ENCODE peak calls at places on chromosomes 16 and 17, in eight cellular contexts. V, L, Q, S, Z, K, H and G are unnamed samples.

GRCh38 chr16:30834130-30834740 is 47.2 kb upstream of the ZNF629 start:
- DNase-seq in S (no peak), L (no peak), K (no peak), Z (no peak), V (no peak), H (no peak), Q (no peak), G (no peak)

GRCh38 chr16:2155091-2156024 is at the start of gene TRAF7:
- DNase-seq in Q (peak), K (peak), S (peak), V (peak), L (peak), H (peak), Z (peak), G (peak)

GRCh38 chr16:25580071-25580470 is 111.7 kb upstream of the HS3ST4 start:
- DNase-seq in V (no peak), Q (no peak), H (no peak), Z (no peak), S (no peak), L (no peak), K (no peak), G (no peak)

GRCh38 chr16:57764341-57765159 is 29.0 kb downstream of the KATNB1 start:
- DNase-seq in S (peak), H (no peak), Z (peak), V (peak), K (peak), Q (peak), L (peak), G (peak)

GRCh38 chr17:74157366-74157765 is 46.1 kb upstream of the RPL38 start:
- DNase-seq in L (no peak), H (no peak), V (no peak), Q (no peak), S (no peak), K (no peak), Z (no peak), G (no peak)

GRCh38 chr17:49822829-49823228 is 25.0 kb downstream of the TAC4 start:
- DNase-seq in K (peak), Q (peak), H (no peak), Z (peak), S (no peak), V (peak), L (peak), G (no peak)

GRCh38 chr17:824372-824771 is 42.2 kb downstream of the MRM3 start:
- DNase-seq in K (no peak), Z (no peak), S (no peak), Q (no peak), V (no peak), H (no peak), L (no peak), G (no peak)

GRCh38 chr16:26569793-26570192 is 496.9 kb upstream of the C16orf82 start:
- DNase-seq in S (no peak), L (no peak), Q (no peak), V (no peak), H (no peak), K (no peak), Z (no peak), G (no peak)

GRCh38 chr16:54166342-54166865 is 120.2 kb downstream of the IRX3 start:
- DNase-seq in H (no peak), Q (no peak), L (no peak), Z (no peak), V (no peak), S (no peak), K (no peak), G (no peak)

GRCh38 chr17:42832934-42833770 is at the start of gene PSME3:
- DNase-seq in K (peak), Z (no peak), V (peak), S (peak), L (peak), Q (peak), H (peak), G (peak)
- TF ChIP-seq CTCF in K (no peak), Z (no peak), V (peak), S (no peak), L (no peak), Q (no peak), H (peak), G (no peak)

DNA sequence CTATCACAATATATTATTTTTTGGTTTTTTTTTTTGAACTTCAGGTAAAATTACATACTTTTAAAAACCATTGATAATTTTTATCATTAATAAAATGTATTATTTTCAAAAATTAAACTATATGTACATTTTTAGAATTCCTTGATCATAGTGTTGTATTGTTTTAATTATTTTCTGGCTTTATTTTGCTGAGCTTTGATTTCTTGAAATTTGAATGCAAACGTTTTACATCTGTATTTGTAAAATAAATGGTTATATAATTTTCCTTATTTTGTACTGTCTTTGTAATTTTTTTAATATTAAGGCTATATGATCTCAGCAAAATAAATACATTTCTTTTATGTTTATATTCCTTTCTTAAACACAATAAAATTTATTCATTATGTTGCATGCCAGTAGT is 125.6 kb downstream of the KIF2B start:
- DNase-seq in V (no peak), Q (no peak), S (no peak), L (no peak), H (no peak), Z (no peak), K (no peak), G (no peak)
- TF ChIP-seq CTCF in V (no peak), Q (no peak), S (no peak), L (no peak), H (no peak), Z (no peak), K (no peak), G (no peak)

DNA sequence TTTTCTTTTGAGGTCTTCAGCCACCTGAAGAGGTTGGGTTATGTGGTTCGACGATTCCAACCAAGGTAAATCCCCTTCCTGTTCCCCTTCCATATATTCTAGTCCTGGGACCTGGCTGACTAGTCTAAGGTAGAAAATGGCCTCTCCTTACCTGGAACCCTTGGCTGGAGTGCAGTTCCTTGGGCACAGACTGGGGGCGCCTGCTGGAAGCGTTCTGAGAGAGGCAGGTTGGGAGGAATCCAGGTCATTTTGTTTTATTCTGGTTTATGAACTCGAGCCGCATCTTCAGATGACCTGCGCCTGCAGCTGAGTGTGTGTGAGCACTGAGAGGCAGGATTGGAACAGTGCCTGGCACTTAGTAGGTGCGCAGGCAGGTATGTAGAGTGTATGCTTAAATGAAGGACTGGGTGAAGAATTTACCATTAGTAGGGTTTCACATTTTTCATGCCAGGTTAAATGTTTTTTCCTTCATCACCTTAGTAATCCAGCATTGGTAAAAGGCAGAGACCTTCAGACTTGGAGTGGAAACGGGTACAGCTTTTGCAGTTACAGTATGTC is 2.7 kb downstream of the TSEN54 start:
- DNase-seq in H (no peak), K (no peak), Z (no peak), S (no peak), Q (no peak), L (no peak), V (no peak), G (no peak)
- TF ChIP-seq CTCF in H (no peak), K (no peak), Z (no peak), S (peak), Q (no peak), L (no peak), V (no peak), G (no peak)

GRCh38 chr17:34443832-34444469 is 80.9 kb upstream of the CCL1 start:
- DNase-seq in H (no peak), K (no peak), Z (no peak), S (no peak), Q (no peak), V (no peak), L (no peak), G (no peak)
- TF ChIP-seq CTCF in H (no peak), K (no peak), Z (peak), S (peak), Q (peak), V (peak), L (no peak), G (no peak)

GRCh38 chr17:48541574-48542113 is 3.3 kb downstream of the HOXB2 start:
- DNase-seq in K (peak), Z (no peak), Q (peak), S (no peak), L (peak), V (peak), H (no peak), G (peak)

GRCh38 chr17:48542114-48542955 is 2.6 kb downstream of the HOXB2 start:
- DNase-seq in V (peak), H (no peak), Z (no peak), Q (no peak), K (peak), L (no peak), S (no peak), G (no peak)

GRCh38 chr17:48543854-48544355 is 1.0 kb downstream of the HOXB2 start:
- DNase-seq in Z (no peak), V (no peak), Q (no peak), K (no peak), H (no peak), S (no peak), L (no peak), G (no peak)

GRCh38 chr17:48544356-48545021 is 420 bp downstream of the HOXB2 start:
- DNase-seq in Q (peak), K (peak), S (no peak), V (peak), H (peak), Z (no peak), L (peak), G (no peak)

DNA sequence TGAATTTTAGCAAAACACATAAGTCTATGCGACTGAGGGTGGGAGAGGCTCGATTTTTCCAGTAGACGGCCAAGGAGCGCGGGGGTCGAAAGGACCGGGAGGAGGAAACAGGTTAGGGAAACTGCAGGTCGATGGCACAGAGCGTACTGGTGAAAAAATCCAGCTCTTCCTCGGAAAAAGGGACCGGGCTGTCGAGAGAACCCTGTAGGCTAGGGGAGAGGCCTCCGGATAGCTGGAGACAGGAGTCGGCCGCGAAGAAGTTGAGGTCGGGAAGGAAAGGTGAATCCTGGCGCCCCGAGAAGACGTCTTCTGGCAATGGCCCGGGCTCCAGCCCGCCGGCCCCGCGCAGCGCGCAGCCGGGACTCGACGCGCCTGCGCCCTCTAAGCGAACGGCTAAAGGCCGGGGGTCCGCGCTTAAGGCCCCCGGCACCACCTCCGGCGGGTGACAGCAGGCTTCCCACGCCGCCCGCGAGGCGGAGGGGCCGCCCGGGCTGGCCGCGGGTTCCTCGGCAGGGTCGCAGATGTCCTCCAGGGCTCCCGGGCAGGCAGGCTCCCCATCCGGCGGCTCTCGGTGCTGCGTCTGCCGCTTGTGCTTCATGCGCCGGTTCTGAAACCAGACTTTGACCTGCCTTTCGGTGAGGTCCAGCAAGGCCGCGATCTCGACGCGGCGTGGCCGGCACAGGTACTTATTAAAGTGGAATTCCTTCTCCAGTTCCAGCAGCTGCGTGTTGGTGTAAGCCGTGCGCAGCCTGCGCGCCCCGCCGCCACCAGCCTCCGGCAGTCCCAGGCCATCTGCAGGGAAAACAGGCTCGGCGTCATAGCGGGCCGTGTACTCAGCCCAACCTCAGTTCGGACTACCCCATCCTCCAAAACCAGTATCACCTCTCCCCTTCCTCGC is 1.7 kb downstream of the HOXB2 start:
- DNase-seq in L (peak), V (peak), H (no peak), Z (no peak), S (no peak), Q (no peak), K (peak), G (peak)
- TF ChIP-seq CTCF in L (peak), V (no peak), H (peak), Z (no peak), S (no peak), Q (no peak), K (no peak), G (peak)

GRCh38 chr17:5745091-5745820 is 160.9 kb upstream of the NLRP1 start:
- DNase-seq in K (no peak), Z (no peak), L (no peak), H (no peak), V (no peak), S (no peak), Q (no peak), G (no peak)
- TF ChIP-seq CTCF in K (no peak), Z (no peak), L (no peak), H (no peak), V (no peak), S (no peak), Q (no peak), G (no peak)

GRCh38 chr16:73142069-73142880 is 94.3 kb upstream of the ZFHX3 start:
- DNase-seq in S (no peak), K (no peak), Q (no peak), L (no peak), Z (no peak), V (no peak), H (no peak), G (no peak)

GRCh38 chr16:73145166-73145565 is 97.2 kb upstream of the ZFHX3 start:
- DNase-seq in L (no peak), S (no peak), V (no peak), Q (no peak), K (no peak), H (no peak), Z (no peak), G (no peak)

GRCh38 chr16:73142995-73143394 is 95.1 kb upstream of the ZFHX3 start:
- DNase-seq in Z (no peak), H (no peak), V (no peak), S (no peak), L (no peak), Q (no peak), K (no peak), G (no peak)

GRCh38 chr16:73140944-73141343 is 93.0 kb upstream of the ZFHX3 start:
- DNase-seq in H (no peak), Q (peak), L (no peak), Z (no peak), S (no peak), K (no peak), V (no peak), G (no peak)

DNA sequence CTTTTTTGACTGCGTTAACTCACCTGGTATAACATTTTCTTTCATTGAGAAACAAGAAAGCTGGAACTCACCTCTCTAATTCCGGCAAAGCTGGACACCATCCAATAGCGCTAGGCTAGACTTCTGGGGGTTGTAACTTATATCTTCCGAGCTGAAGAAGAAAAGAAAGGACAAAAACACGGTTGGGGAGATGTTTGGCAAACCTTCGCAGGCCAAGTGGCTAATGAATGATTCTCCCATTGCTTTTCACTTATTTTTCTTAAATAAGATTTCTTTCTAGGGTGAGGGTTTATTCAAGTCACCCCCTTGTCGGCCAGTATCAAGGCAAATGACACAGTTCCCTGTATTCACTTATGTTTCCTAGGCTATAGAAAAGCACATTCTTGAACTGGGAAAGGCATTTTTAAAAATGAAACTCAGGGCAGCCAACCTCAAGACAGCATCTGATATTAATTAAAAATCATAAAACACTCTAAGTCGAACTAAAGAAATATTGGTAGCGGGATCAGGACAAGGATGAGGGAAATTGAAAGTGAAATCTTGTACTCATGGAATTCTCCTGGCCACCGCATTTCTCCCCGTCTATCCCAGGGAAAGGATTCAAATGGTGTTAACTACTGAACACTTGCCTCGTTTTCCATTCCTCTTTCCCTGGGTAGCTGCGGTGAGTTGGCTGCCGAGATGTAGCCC is 95.9 kb upstream of the ZFHX3 start:
- DNase-seq in V (no peak), S (no peak), L (no peak), Q (peak), Z (no peak), K (peak), H (no peak), G (no peak)
- TF ChIP-seq CTCF in V (no peak), S (no peak), L (no peak), Q (no peak), Z (no peak), K (no peak), H (no peak), G (no peak)

GRCh38 chr17:72030067-72030899 is 90.5 kb upstream of the SOX9 start:
- DNase-seq in Q (peak), H (no peak), Z (no peak), V (peak), S (no peak), K (peak), L (peak), G (no peak)
- TF ChIP-seq CTCF in Q (peak), H (no peak), Z (peak), V (peak), S (no peak), K (peak), L (peak), G (no peak)

GRCh38 chr16:82169861-82170845 is at the start of gene MPHOSPH6:
- DNase-seq in S (peak), V (peak), L (peak), Q (peak), H (peak), Z (peak), K (peak), G (peak)
- TF ChIP-seq CTCF in S (no peak), V (no peak), L (peak), Q (no peak), H (no peak), Z (no peak), K (no peak), G (no peak)

GRCh38 chr17:35063514-35064223 is at the start of gene RFFL:
- DNase-seq in L (peak), S (peak), Q (peak), Z (peak), H (peak), V (peak), K (peak), G (peak)
- TF ChIP-seq CTCF in L (no peak), S (no peak), Q (peak), Z (no peak), H (no peak), V (peak), K (peak), G (no peak)